ENCODE peak calls at places on chromosomes 3 and 15, in five cellular contexts. One of them, this sample, is unnamed.

GRCh38 chr15:21270474-21270873 is 169.8 kb downstream of the POTEB3 start:
- DNase-seq in GM23338: no peak
- DNase-seq in psoas muscle: peak; percentile 28
- DNase-seq in ovary: no peak
- DNase-seq in SK-N-SH: no peak
- DNase-seq in this sample: no peak

GRCh38 chr3:150469031-150469930 is 61.2 kb downstream of the TSC22D2 start:
- DNase-seq in GM23338: no peak
- DNase-seq in psoas muscle: peak; percentile 70
- DNase-seq in ovary: peak; percentile 21
- DNase-seq in SK-N-SH: no peak
- DNase-seq in this sample: peak; percentile 64

GRCh38 chr3:107855710-107856109 is 235.1 kb downstream of the CD47 start:
- DNase-seq in GM23338: peak; percentile 34
- DNase-seq in psoas muscle: no peak
- DNase-seq in ovary: no peak
- DNase-seq in SK-N-SH: no peak
- DNase-seq in this sample: peak; percentile 54

GRCh38 chr3:152026033-152026556 is 152.7 kb downstream of the SUCNR1 start:
- DNase-seq in GM23338: no peak
- DNase-seq in psoas muscle: no peak
- DNase-seq in ovary: no peak
- DNase-seq in SK-N-SH: no peak
- DNase-seq in this sample: no peak

GRCh38 chr3:69186575-69187093 is 64.2 kb upstream of the LMOD3 start:
- DNase-seq in GM23338: no peak
- DNase-seq in psoas muscle: no peak
- DNase-seq in ovary: no peak
- DNase-seq in SK-N-SH: no peak
- DNase-seq in this sample: no peak

GRCh38 chr3:25547928-25548327 is 116.8 kb downstream of the TOP2B start:
- DNase-seq in GM23338: no peak
- DNase-seq in psoas muscle: no peak
- DNase-seq in ovary: no peak
- DNase-seq in SK-N-SH: no peak
- DNase-seq in this sample: no peak

GRCh38 chr15:47293763-47294162 is 423.5 kb upstream of the SEMA6D start:
- DNase-seq in GM23338: peak; percentile 14
- DNase-seq in psoas muscle: peak; percentile 85
- DNase-seq in ovary: peak; percentile 80
- DNase-seq in SK-N-SH: no peak
- DNase-seq in this sample: no peak

GRCh38 chr15:83379574-83379973 is 67.6 kb upstream of the SH3GL3 start:
- DNase-seq in GM23338: peak; percentile 59
- DNase-seq in psoas muscle: no peak
- DNase-seq in ovary: no peak
- DNase-seq in SK-N-SH: no peak
- DNase-seq in this sample: peak; percentile 52

GRCh38 chr3:57078366-57079220 is 18.1 kb downstream of the SPATA12 start:
- DNase-seq in GM23338: peak; percentile 73
- DNase-seq in psoas muscle: peak; percentile 84
- DNase-seq in ovary: peak; percentile 44
- DNase-seq in SK-N-SH: peak; percentile 81
- DNase-seq in this sample: peak; percentile 79

GRCh38 chr15:76196949-76197315 is 114.3 kb downstream of the ETFA start:
- DNase-seq in GM23338: no peak
- DNase-seq in psoas muscle: peak; percentile 73
- DNase-seq in ovary: no peak
- DNase-seq in SK-N-SH: peak; percentile 75
- DNase-seq in this sample: no peak

GRCh38 chr3:193446975-193447602 is 68.5 kb upstream of the ATP13A5 start:
- DNase-seq in GM23338: no peak
- DNase-seq in psoas muscle: no peak
- DNase-seq in ovary: no peak
- DNase-seq in SK-N-SH: no peak
- DNase-seq in this sample: no peak

GRCh38 chr15:61556037-61556648 is 327.0 kb upstream of the RORA start:
- DNase-seq in GM23338: no peak
- DNase-seq in psoas muscle: no peak
- DNase-seq in ovary: no peak
- DNase-seq in SK-N-SH: no peak
- DNase-seq in this sample: no peak

GRCh38 chr3:119343719-119344118 is 49.5 kb downstream of the ARHGAP31 start:
- DNase-seq in GM23338: no peak
- DNase-seq in psoas muscle: no peak
- DNase-seq in ovary: no peak
- DNase-seq in SK-N-SH: no peak
- DNase-seq in this sample: no peak

GRCh38 chr15:70376929-70377691 is 279.4 kb upstream of the TLE3 start:
- DNase-seq in GM23338: peak; percentile 61
- DNase-seq in psoas muscle: peak; percentile 81
- DNase-seq in ovary: peak; percentile 49
- DNase-seq in SK-N-SH: peak; percentile 76
- DNase-seq in this sample: peak; percentile 66

GRCh38 chr3:22621205-22621809 is 581.8 kb upstream of the UBE2E2 start:
- DNase-seq in GM23338: no peak
- DNase-seq in psoas muscle: no peak
- DNase-seq in ovary: no peak
- DNase-seq in SK-N-SH: no peak
- DNase-seq in this sample: no peak

GRCh38 chr3:136818191-136818850 is 605 bp upstream of the SLC35G2 start:
- DNase-seq in GM23338: peak; percentile 66
- DNase-seq in psoas muscle: no peak
- DNase-seq in ovary: peak; percentile 20
- DNase-seq in SK-N-SH: peak; percentile 76
- DNase-seq in this sample: peak; percentile 88

GRCh38 chr3:172622916-172623700 is 87.8 kb downstream of the NCEH1 start:
- DNase-seq in GM23338: peak; percentile 83
- DNase-seq in psoas muscle: no peak
- DNase-seq in ovary: peak; percentile 40
- DNase-seq in SK-N-SH: peak; percentile 41
- DNase-seq in this sample: peak; percentile 56

GRCh38 chr3:64463981-64464380 is 223.8 kb downstream of the ADAMTS9 start:
- DNase-seq in GM23338: no peak
- DNase-seq in psoas muscle: no peak
- DNase-seq in ovary: no peak
- DNase-seq in SK-N-SH: no peak
- DNase-seq in this sample: peak; percentile 27

GRCh38 chr3:46209053-46209452 is 940 bp upstream of the CCR1 start:
- DNase-seq in GM23338: no peak
- DNase-seq in psoas muscle: no peak
- DNase-seq in ovary: no peak
- DNase-seq in SK-N-SH: no peak
- DNase-seq in this sample: no peak

DNA sequence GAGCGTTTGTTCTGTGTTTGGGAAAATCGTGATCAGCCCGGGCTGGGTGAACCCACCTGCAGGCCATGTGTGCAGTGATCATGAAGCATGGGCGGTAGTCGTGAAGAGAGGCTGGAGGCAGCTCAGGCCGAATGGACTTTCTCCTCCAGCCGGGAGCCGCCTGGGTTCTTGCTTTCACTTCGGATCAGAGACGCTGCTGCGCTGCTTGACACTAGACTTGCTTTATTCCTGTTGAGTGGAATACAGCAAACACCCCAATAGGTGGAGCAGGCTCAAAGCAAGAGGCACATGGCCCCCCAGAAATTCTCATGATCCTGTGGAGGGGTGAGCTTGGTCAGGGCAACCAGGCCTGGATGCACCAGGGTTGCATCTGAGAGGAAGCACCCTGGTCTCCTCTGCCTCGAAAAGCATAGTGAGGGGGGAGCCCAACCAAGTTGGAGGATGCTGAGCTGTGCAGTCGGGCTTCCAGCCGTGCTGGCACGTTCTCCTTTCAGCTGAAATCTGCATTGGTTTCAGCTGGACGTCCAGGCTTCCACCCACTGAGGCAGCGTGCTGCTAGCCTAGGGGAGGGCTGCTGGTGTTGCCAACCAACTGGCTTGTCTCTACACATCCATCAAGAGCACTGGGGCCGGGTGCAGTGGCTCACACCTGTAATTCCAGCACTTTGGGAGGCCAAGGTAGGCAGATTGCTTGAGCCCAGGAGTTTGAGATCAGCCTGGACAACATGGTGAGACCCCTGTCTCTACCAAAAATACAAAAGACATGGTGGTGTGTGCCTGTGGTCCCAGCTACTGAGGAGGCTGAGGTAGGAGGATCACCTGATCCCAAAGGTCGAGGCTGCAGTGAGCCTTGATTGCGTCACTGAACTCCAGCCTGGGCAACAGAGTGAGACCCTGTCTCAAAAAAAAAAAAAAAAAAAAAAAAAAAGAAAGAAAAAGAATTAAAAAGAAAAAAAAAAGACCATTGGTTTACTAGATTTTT is 2.8 kb upstream of the NRROS start:
- DNase-seq in GM23338: no peak
- DNase-seq in psoas muscle: no peak
- DNase-seq in ovary: no peak
- DNase-seq in SK-N-SH: no peak
- DNase-seq in this sample: no peak
- TF ChIP-seq CTCF in GM23338: no peak
- TF ChIP-seq CTCF in psoas muscle: no peak
- TF ChIP-seq CTCF in ovary: no peak
- TF ChIP-seq CTCF in SK-N-SH: no peak
- TF ChIP-seq CTCF in this sample: no peak

GRCh38 chr3:51966486-51966885 is 768 bp downstream of the PCBP4 start:
- DNase-seq in GM23338: no peak
- DNase-seq in psoas muscle: no peak
- DNase-seq in ovary: no peak
- DNase-seq in SK-N-SH: no peak
- DNase-seq in this sample: no peak
- H3K27ac ChIP-seq in GM23338: no peak overlapping the region
- H3K27ac ChIP-seq in psoas muscle: peak overlapping the region; percentile 82
- H3K27ac ChIP-seq in ovary: peak overlapping the region; percentile 83
- H3K27ac ChIP-seq in SK-N-SH: no peak overlapping the region
- H3K27ac ChIP-seq in this sample: peak overlapping the region; percentile 91

GRCh38 chr3:14453841-14454630 is 51.6 kb downstream of the SLC6A6 start:
- DNase-seq in GM23338: no peak
- DNase-seq in psoas muscle: no peak
- DNase-seq in ovary: no peak
- DNase-seq in SK-N-SH: no peak
- DNase-seq in this sample: no peak
- H3K4me1 ChIP-seq in GM23338: peaks cover 10% of the 10 kb centered on the region
- H3K4me1 ChIP-seq in psoas muscle: peaks cover 45% of the 10 kb centered on the region
- H3K4me1 ChIP-seq in ovary: peaks cover 35% of the 10 kb centered on the region
- H3K4me1 ChIP-seq in SK-N-SH: peaks cover 17% of the 10 kb centered on the region
- H3K4me1 ChIP-seq in this sample: peaks cover 6% of the 10 kb centered on the region

DNA sequence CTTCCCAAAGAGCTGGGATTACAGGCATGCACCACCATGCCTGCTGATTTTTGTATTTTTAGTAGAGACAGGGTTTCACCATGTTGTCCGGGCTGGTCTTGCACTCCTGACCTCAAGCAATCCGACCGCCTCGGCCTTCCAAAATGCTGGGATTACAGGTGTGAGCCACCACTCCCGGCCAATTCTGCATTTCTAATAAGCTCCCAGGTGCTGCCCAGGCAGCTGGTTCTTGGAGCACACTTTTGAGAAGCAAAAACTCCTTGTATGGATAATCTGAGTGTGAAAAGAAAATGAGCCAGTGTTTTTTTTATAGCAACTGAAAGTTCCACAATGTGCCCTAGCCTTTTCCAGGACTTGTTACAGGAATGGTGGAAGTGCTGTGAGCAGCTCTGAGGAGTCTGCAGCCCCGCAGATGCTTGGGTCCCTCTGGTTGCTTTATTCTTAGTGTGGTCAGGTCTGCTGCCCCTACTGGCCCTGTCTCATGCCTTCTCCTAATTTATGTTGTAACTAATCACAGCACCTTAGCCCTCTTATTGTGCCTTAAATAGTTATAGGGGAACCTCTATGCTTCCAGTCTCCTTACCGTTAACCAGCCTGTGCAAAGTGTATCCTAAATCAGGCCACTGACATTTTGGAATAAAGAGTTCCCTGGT is 13.5 kb upstream of the KCNAB1 start:
- DNase-seq in GM23338: peak; percentile 55
- DNase-seq in psoas muscle: no peak
- DNase-seq in ovary: no peak
- DNase-seq in SK-N-SH: no peak
- DNase-seq in this sample: peak; percentile 75
- TF ChIP-seq CTCF in GM23338: peak; percentile 41
- TF ChIP-seq CTCF in psoas muscle: no peak
- TF ChIP-seq CTCF in ovary: no peak
- TF ChIP-seq CTCF in SK-N-SH: no peak
- TF ChIP-seq CTCF in this sample: peak; percentile 74

GRCh38 chr3:178875157-178875556 is 196.5 kb downstream of the ZMAT3 start:
- DNase-seq in GM23338: no peak
- DNase-seq in psoas muscle: no peak
- DNase-seq in ovary: no peak
- DNase-seq in SK-N-SH: no peak
- DNase-seq in this sample: no peak

GRCh38 chr3:178880274-178880673 is 191.3 kb downstream of the ZMAT3 start:
- DNase-seq in GM23338: peak; percentile 40
- DNase-seq in psoas muscle: no peak
- DNase-seq in ovary: no peak
- DNase-seq in SK-N-SH: no peak
- DNase-seq in this sample: no peak
- H3K27ac ChIP-seq in GM23338: peak overlapping the region; percentile 36
- H3K27ac ChIP-seq in psoas muscle: no peak overlapping the region
- H3K27ac ChIP-seq in ovary: no peak overlapping the region
- H3K27ac ChIP-seq in SK-N-SH: no peak overlapping the region
- H3K27ac ChIP-seq in this sample: no peak overlapping the region

GRCh38 chr3:41223078-41223477 is 23.8 kb downstream of the CTNNB1 start:
- DNase-seq in GM23338: no peak
- DNase-seq in psoas muscle: no peak
- DNase-seq in ovary: no peak
- DNase-seq in SK-N-SH: no peak
- DNase-seq in this sample: no peak

GRCh38 chr3:41222508-41222907 is 23.2 kb downstream of the CTNNB1 start:
- DNase-seq in GM23338: no peak
- DNase-seq in psoas muscle: no peak
- DNase-seq in ovary: no peak
- DNase-seq in SK-N-SH: no peak
- DNase-seq in this sample: no peak

GRCh38 chr3:41222012-41222411 is 22.7 kb downstream of the CTNNB1 start:
- DNase-seq in GM23338: no peak
- DNase-seq in psoas muscle: no peak
- DNase-seq in ovary: no peak
- DNase-seq in SK-N-SH: no peak
- DNase-seq in this sample: no peak

GRCh38 chr3:41224120-41224806 is 25.0 kb downstream of the CTNNB1 start:
- DNase-seq in GM23338: no peak
- DNase-seq in psoas muscle: no peak
- DNase-seq in ovary: no peak
- DNase-seq in SK-N-SH: no peak
- DNase-seq in this sample: no peak

GRCh38 chr3:41223691-41224090 is 24.4 kb downstream of the CTNNB1 start:
- DNase-seq in GM23338: no peak
- DNase-seq in psoas muscle: no peak
- DNase-seq in ovary: no peak
- DNase-seq in SK-N-SH: no peak
- DNase-seq in this sample: no peak
- H3K4me1 ChIP-seq in GM23338: peaks cover 19% of the 10 kb centered on the region
- H3K4me1 ChIP-seq in psoas muscle: peaks cover 54% of the 10 kb centered on the region
- H3K4me1 ChIP-seq in ovary: peaks cover 16% of the 10 kb centered on the region
- H3K4me1 ChIP-seq in SK-N-SH: peaks cover 3% of the 10 kb centered on the region
- H3K4me1 ChIP-seq in this sample: no peaks in the 10 kb centered on the region